ENCODE peak calls at places on chromosomes 1 and 21, in five cellular contexts. One of them, this sample, is unnamed.

GRCh38 chr1:109535971-109536491 is 3.6 kb upstream of the GPR61 start:
- DNase-seq in K562: no peak
- DNase-seq in PC-3: no peak
- DNase-seq in MM.1S: no peak
- DNase-seq in hepatocyte: no peak
- DNase-seq in this sample: no peak

GRCh38 chr1:205285391-205286101 is 36.0 kb downstream of the NUAK2 start:
- DNase-seq in K562: no peak
- DNase-seq in PC-3: no peak
- DNase-seq in MM.1S: peak
- DNase-seq in hepatocyte: no peak
- DNase-seq in this sample: peak

GRCh38 chr1:14440166-14440565 is 158.3 kb upstream of the KAZN start:
- DNase-seq in K562: no peak
- DNase-seq in PC-3: no peak
- DNase-seq in MM.1S: no peak
- DNase-seq in hepatocyte: no peak
- DNase-seq in this sample: no peak

GRCh38 chr1:170692866-170693575 is 29.1 kb downstream of the PRRX1 start:
- DNase-seq in K562: no peak
- DNase-seq in PC-3: no peak
- DNase-seq in MM.1S: no peak
- DNase-seq in hepatocyte: no peak
- DNase-seq in this sample: peak

GRCh38 chr1:160951443-160952128 is 3.0 kb downstream of the ITLN2 start:
- DNase-seq in K562: peak
- DNase-seq in PC-3: peak
- DNase-seq in MM.1S: peak
- DNase-seq in hepatocyte: peak
- DNase-seq in this sample: peak

GRCh38 chr1:37171651-37172050 is 137.3 kb upstream of the GRIK3 start:
- DNase-seq in K562: no peak
- DNase-seq in PC-3: no peak
- DNase-seq in MM.1S: no peak
- DNase-seq in hepatocyte: no peak
- DNase-seq in this sample: no peak

GRCh38 chr1:176552217-176552974 is 89.4 kb downstream of the PAPPA2 start:
- DNase-seq in K562: no peak
- DNase-seq in PC-3: no peak
- DNase-seq in MM.1S: no peak
- DNase-seq in hepatocyte: peak
- DNase-seq in this sample: no peak

GRCh38 chr21:38930838-38931237 is 125.1 kb downstream of the ETS2 start:
- DNase-seq in K562: no peak
- DNase-seq in PC-3: no peak
- DNase-seq in MM.1S: no peak
- DNase-seq in hepatocyte: peak
- DNase-seq in this sample: peak

GRCh38 chr1:221611930-221612777 is 129.7 kb downstream of the DUSP10 start:
- DNase-seq in K562: peak
- DNase-seq in PC-3: peak
- DNase-seq in MM.1S: no peak
- DNase-seq in hepatocyte: peak
- DNase-seq in this sample: peak

GRCh38 chr1:43317817-43318471 is 17.2 kb downstream of the TIE1 start:
- DNase-seq in K562: peak
- DNase-seq in PC-3: no peak
- DNase-seq in MM.1S: no peak
- DNase-seq in hepatocyte: no peak
- DNase-seq in this sample: no peak

GRCh38 chr1:151499355-151499754 is 11.8 kb upstream of the CGN start:
- DNase-seq in K562: no peak
- DNase-seq in PC-3: no peak
- DNase-seq in MM.1S: no peak
- DNase-seq in hepatocyte: no peak
- DNase-seq in this sample: no peak

GRCh38 chr1:151837197-151837596 is 2.4 kb downstream of the C2CD4D start:
- DNase-seq in K562: no peak
- DNase-seq in PC-3: no peak
- DNase-seq in MM.1S: no peak
- DNase-seq in hepatocyte: no peak
- DNase-seq in this sample: no peak

GRCh38 chr1:211345719-211346118 is 19.1 kb downstream of the TRAF5 start:
- DNase-seq in K562: no peak
- DNase-seq in PC-3: no peak
- DNase-seq in MM.1S: no peak
- DNase-seq in hepatocyte: no peak
- DNase-seq in this sample: peak

GRCh38 chr1:6041432-6042062 is 4.1 kb upstream of the KCNAB2 start:
- DNase-seq in K562: peak
- DNase-seq in PC-3: peak
- DNase-seq in MM.1S: no peak
- DNase-seq in hepatocyte: peak
- DNase-seq in this sample: no peak

GRCh38 chr1:236800002-236800620 is 5.0 kb downstream of the MTR start:
- DNase-seq in K562: no peak
- DNase-seq in PC-3: no peak
- DNase-seq in MM.1S: no peak
- DNase-seq in hepatocyte: no peak
- DNase-seq in this sample: peak

GRCh38 chr1:52416811-52417210 is 12.4 kb downstream of the PRPF38A start:
- DNase-seq in K562: no peak
- DNase-seq in PC-3: no peak
- DNase-seq in MM.1S: no peak
- DNase-seq in hepatocyte: no peak
- DNase-seq in this sample: no peak

GRCh38 chr1:224113005-224113404 is 906 bp upstream of the FBXO28 start:
- DNase-seq in K562: no peak
- DNase-seq in PC-3: peak
- DNase-seq in MM.1S: no peak
- DNase-seq in hepatocyte: no peak
- DNase-seq in this sample: no peak

GRCh38 chr1:205484985-205485967 is 19.2 kb upstream of the CDK18 start:
- DNase-seq in K562: peak
- DNase-seq in PC-3: peak
- DNase-seq in MM.1S: peak
- DNase-seq in hepatocyte: peak
- DNase-seq in this sample: peak

GRCh38 chr1:16207318-16208269 is 4.9 kb downstream of the ARHGEF19 start:
- DNase-seq in K562: peak
- DNase-seq in PC-3: no peak
- DNase-seq in MM.1S: no peak
- DNase-seq in hepatocyte: peak
- DNase-seq in this sample: no peak

GRCh38 chr1:60504206-60504868 is 430.8 kb upstream of the C1orf87 start:
- DNase-seq in K562: no peak
- DNase-seq in PC-3: no peak
- DNase-seq in MM.1S: no peak
- DNase-seq in hepatocyte: no peak
- DNase-seq in this sample: no peak

GRCh38 chr1:184843732-184844495 is 89.3 kb upstream of the EDEM3 start:
- DNase-seq in K562: peak
- DNase-seq in PC-3: no peak
- DNase-seq in MM.1S: peak
- DNase-seq in hepatocyte: no peak
- DNase-seq in this sample: no peak

GRCh38 chr1:6056549-6056948 is 10.9 kb downstream of the KCNAB2 start:
- DNase-seq in K562: no peak
- DNase-seq in PC-3: no peak
- DNase-seq in MM.1S: no peak
- DNase-seq in hepatocyte: no peak
- DNase-seq in this sample: no peak

GRCh38 chr1:60425528-60425927 is 352.0 kb upstream of the C1orf87 start:
- DNase-seq in K562: no peak
- DNase-seq in PC-3: peak
- DNase-seq in MM.1S: no peak
- DNase-seq in hepatocyte: peak
- DNase-seq in this sample: peak

GRCh38 chr1:18646091-18646775 is 15.6 kb downstream of the PAX7 start:
- DNase-seq in K562: no peak
- DNase-seq in PC-3: no peak
- DNase-seq in MM.1S: no peak
- DNase-seq in hepatocyte: no peak
- DNase-seq in this sample: no peak
- TF ChIP-seq EZH2 in K562: no peak
- TF ChIP-seq EZH2 in PC-3: peak
- TF ChIP-seq EZH2 in MM.1S: peak
- TF ChIP-seq EZH2 in hepatocyte: peak
- TF ChIP-seq EZH2 in this sample: no peak

DNA sequence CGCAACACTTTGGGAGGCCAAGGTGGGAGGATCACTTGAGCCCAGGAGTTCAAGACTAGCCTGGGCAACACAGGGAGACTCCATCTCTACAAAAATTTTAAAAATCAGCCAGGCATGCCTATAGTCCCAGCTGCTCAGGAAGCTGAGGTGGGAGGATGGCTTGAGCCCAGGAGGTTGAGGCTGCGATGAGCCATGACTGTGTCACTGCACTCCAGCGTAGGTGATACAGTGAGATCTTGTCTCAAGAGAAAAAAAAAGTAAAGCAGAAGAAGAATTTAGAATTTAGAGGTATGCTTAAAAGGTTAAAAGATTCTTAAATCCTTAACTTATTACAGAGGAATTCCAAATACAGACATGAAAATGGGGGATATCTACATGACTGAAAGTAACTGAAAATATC is 79.5 kb downstream of the SMYD3 start:
- DNase-seq in K562: no peak
- DNase-seq in PC-3: peak
- DNase-seq in MM.1S: no peak
- DNase-seq in hepatocyte: no peak
- DNase-seq in this sample: peak
- H3K4me2 ChIP-seq in K562: no peak
- H3K4me2 ChIP-seq in PC-3: peak
- H3K4me2 ChIP-seq in MM.1S: no peak
- H3K4me2 ChIP-seq in hepatocyte: no peak
- H3K4me2 ChIP-seq in this sample: no peak

GRCh38 chr1:177964336-177964735 is 5.5 kb downstream of the SEC16B start:
- DNase-seq in K562: no peak
- DNase-seq in PC-3: no peak
- DNase-seq in MM.1S: no peak
- DNase-seq in hepatocyte: no peak
- DNase-seq in this sample: no peak
- H3K4me3 ChIP-seq in K562: no peak
- H3K4me3 ChIP-seq in PC-3: no peak
- H3K4me3 ChIP-seq in MM.1S: no peak
- H3K4me3 ChIP-seq in hepatocyte: no peak
- H3K4me3 ChIP-seq in this sample: no peak

GRCh38 chr1:47444317-47444577 is 6.4 kb downstream of the FOXD2 start:
- DNase-seq in K562: no peak
- DNase-seq in PC-3: no peak
- DNase-seq in MM.1S: no peak
- DNase-seq in hepatocyte: no peak
- DNase-seq in this sample: no peak

GRCh38 chr1:47444578-47445465 is 7.0 kb downstream of the FOXD2 start:
- DNase-seq in K562: no peak
- DNase-seq in PC-3: no peak
- DNase-seq in MM.1S: no peak
- DNase-seq in hepatocyte: no peak
- DNase-seq in this sample: peak

GRCh38 chr1:47442202-47442601 is 4.4 kb downstream of the FOXD2 start:
- DNase-seq in K562: no peak
- DNase-seq in PC-3: no peak
- DNase-seq in MM.1S: no peak
- DNase-seq in hepatocyte: no peak
- DNase-seq in this sample: no peak

GRCh38 chr1:47442844-47443529 is 5.1 kb downstream of the FOXD2 start:
- DNase-seq in K562: no peak
- DNase-seq in PC-3: no peak
- DNase-seq in MM.1S: no peak
- DNase-seq in hepatocyte: no peak
- DNase-seq in this sample: no peak

GRCh38 chr1:47443530-47444316 is 5.9 kb downstream of the FOXD2 start:
- DNase-seq in K562: no peak
- DNase-seq in PC-3: no peak
- DNase-seq in MM.1S: no peak
- DNase-seq in hepatocyte: no peak
- DNase-seq in this sample: no peak
- TF ChIP-seq EZH2 in K562: no peak
- TF ChIP-seq EZH2 in PC-3: no peak
- TF ChIP-seq EZH2 in MM.1S: no peak
- TF ChIP-seq EZH2 in hepatocyte: peak
- TF ChIP-seq EZH2 in this sample: no peak

GRCh38 chr1:1975535-1975934 is 28.1 kb downstream of the CFAP74 start:
- DNase-seq in K562: no peak
- DNase-seq in PC-3: no peak
- DNase-seq in MM.1S: no peak
- DNase-seq in hepatocyte: no peak
- DNase-seq in this sample: no peak
- H3K4me2 ChIP-seq in K562: no peak
- H3K4me2 ChIP-seq in PC-3: no peak
- H3K4me2 ChIP-seq in MM.1S: no peak
- H3K4me2 ChIP-seq in hepatocyte: no peak
- H3K4me2 ChIP-seq in this sample: no peak

GRCh38 chr1:45864765-45865164 is 61.4 kb downstream of the MAST2 start:
- DNase-seq in K562: no peak
- DNase-seq in PC-3: peak
- DNase-seq in MM.1S: no peak
- DNase-seq in hepatocyte: no peak
- DNase-seq in this sample: peak
- H3K4me3 ChIP-seq in K562: no peak
- H3K4me3 ChIP-seq in PC-3: peak
- H3K4me3 ChIP-seq in MM.1S: no peak
- H3K4me3 ChIP-seq in hepatocyte: no peak
- H3K4me3 ChIP-seq in this sample: peak

DNA sequence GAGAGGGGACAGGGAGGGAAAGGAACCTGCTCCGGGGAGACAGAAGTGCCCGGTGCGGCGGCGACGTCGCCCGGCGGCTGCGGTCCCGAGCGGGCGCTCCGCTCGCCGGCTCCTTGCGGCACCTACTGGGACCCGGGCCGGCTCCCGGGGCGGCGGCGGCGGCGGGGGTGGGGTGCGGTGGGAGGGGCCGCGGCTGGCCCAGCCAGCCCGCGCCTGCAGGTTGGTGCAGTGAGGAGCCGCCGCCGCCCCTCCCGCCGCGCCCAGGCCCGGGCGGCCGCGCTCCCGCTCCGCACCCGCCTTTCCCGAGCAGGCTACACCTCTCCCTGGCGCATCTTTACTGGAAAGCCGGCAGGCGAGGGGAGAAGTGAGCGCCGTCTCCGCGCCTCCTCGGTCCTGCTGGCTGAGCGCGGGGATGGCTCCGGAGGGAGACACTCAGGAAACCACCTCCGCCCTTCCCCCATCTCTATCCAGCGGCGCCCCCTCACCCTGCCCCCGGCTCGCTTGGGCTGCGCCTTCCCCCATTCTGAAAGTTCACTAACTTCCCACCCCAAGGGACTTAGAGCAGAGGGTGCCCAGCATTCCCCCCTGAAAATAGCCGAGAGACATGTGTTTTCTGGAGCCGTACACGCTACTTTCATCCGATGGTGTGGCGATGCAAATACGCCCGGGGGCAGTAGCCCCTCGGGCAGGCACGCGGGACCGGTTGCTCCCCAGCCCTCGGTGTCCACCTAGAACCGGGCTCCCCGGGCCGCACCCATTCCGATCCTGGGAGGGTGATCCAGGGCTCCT is at the start of gene PLD5:
- DNase-seq in K562: no peak
- DNase-seq in PC-3: no peak
- DNase-seq in MM.1S: peak
- DNase-seq in hepatocyte: peak
- DNase-seq in this sample: peak
- TF ChIP-seq EZH2 in K562: no peak
- TF ChIP-seq EZH2 in PC-3: peak
- TF ChIP-seq EZH2 in MM.1S: no peak
- TF ChIP-seq EZH2 in hepatocyte: peak
- TF ChIP-seq EZH2 in this sample: peak

This sample was measured in fibroblast of lung.